ENCODE peak calls at places on chromosome 17, in four cellular contexts. U, J, C and F are unnamed samples.

GRCh38 chr17:13024526-13025263 is 6.9 kb upstream of the ELAC2 start:
- DNase-seq in U (peak; percentile 92), C (peak; percentile 52), J (peak; percentile 65), F (peak; percentile 74)

GRCh38 chr17:47225436-47225858 is 16.3 kb downstream of the MYL4 start:
- DNase-seq in C (peak; percentile 96), J (peak; percentile 91), U (no peak), F (no peak)

GRCh38 chr17:77456951-77457548 is 316.3 kb downstream of the SEC14L1 start:
- DNase-seq in U (no peak), J (no peak), C (no peak), F (no peak)

GRCh38 chr17:72766761-72767356 is 325.6 kb downstream of the SLC39A11 start:
- DNase-seq in J (no peak), U (no peak), C (no peak), F (no peak)

GRCh38 chr17:76265624-76266243 is 586 bp downstream of the UBALD2 start:
- DNase-seq in U (no peak), J (peak; percentile 67), C (peak; percentile 30), F (peak; percentile 55)

GRCh38 chr17:36627101-36627500 is 25.7 kb downstream of the MRM1 start:
- DNase-seq in C (no peak), J (no peak), U (peak; percentile 61), F (no peak)

GRCh38 chr17:56153215-56153614 is at the start of gene ANKFN1:
- DNase-seq in C (no peak), U (no peak), J (no peak), F (no peak)

GRCh38 chr17:80968602-80969029 is 23.0 kb upstream of the CHMP6 start:
- DNase-seq in C (peak; percentile 49), J (no peak), U (no peak), F (no peak)

GRCh38 chr17:59001158-59001814 is 105.4 kb downstream of the TRIM37 start:
- DNase-seq in U (peak; percentile 41), C (peak; percentile 67), J (peak; percentile 71), F (no peak)

GRCh38 chr17:5249615-5250014 is 15.0 kb upstream of the SCIMP start:
- DNase-seq in C (peak; percentile 78), U (peak; percentile 77), J (peak; percentile 86), F (peak; percentile 58)

GRCh38 chr17:4180791-4181190 is 37.8 kb downstream of the CYB5D2 start:
- DNase-seq in J (no peak), C (peak; percentile 12), U (no peak), F (no peak)

GRCh38 chr17:73526851-73527250 is 117.4 kb downstream of the SDK2 start:
- DNase-seq in J (no peak), U (no peak), C (no peak), F (no peak)

GRCh38 chr17:48556534-48557401 is 11.9 kb upstream of the HOXB2 start:
- DNase-seq in U (no peak), C (peak; percentile 57), J (peak; percentile 68), F (no peak)

GRCh38 chr17:44628234-44629188 is 27.8 kb upstream of the MEIOC start:
- DNase-seq in J (peak; percentile 34), U (peak; percentile 95), C (no peak), F (peak; percentile 88)

GRCh38 chr17:21058098-21058893 is 15.5 kb upstream of the USP22 start:
- DNase-seq in J (peak; percentile 65), C (peak; percentile 45), U (peak; percentile 57), F (no peak)

GRCh38 chr17:79946352-79947231 is 89.1 kb downstream of the TBC1D16 start:
- DNase-seq in J (no peak), C (no peak), U (peak; percentile 29), F (no peak)

GRCh38 chr17:41772218-41772585 is 14.3 kb downstream of the JUP start:
- DNase-seq in C (no peak), U (peak; percentile 89), J (no peak), F (no peak)

GRCh38 chr17:63275318-63275967 is 170.7 kb downstream of the CYB561 start:
- DNase-seq in J (peak; percentile 94), U (no peak), C (peak; percentile 99), F (no peak)

GRCh38 chr17:79888811-79889634 is 49.8 kb upstream of the CBX4 start:
- DNase-seq in J (no peak), U (no peak), C (no peak), F (no peak)

GRCh38 chr17:40457369-40457768 is 14.1 kb downstream of the IGFBP4 start:
- DNase-seq in U (no peak), J (no peak), C (no peak), F (no peak)

GRCh38 chr17:40458001-40458791 is 14.9 kb downstream of the IGFBP4 start:
- DNase-seq in C (peak; percentile 84), U (no peak), J (no peak), F (no peak)

GRCh38 chr17:40460585-40460975 is 17.3 kb downstream of the IGFBP4 start:
- DNase-seq in J (no peak), U (no peak), C (no peak), F (no peak)

GRCh38 chr17:40459646-40460584 is 16.7 kb downstream of the IGFBP4 start:
- DNase-seq in U (no peak), C (no peak), J (no peak), F (no peak)

DNA sequence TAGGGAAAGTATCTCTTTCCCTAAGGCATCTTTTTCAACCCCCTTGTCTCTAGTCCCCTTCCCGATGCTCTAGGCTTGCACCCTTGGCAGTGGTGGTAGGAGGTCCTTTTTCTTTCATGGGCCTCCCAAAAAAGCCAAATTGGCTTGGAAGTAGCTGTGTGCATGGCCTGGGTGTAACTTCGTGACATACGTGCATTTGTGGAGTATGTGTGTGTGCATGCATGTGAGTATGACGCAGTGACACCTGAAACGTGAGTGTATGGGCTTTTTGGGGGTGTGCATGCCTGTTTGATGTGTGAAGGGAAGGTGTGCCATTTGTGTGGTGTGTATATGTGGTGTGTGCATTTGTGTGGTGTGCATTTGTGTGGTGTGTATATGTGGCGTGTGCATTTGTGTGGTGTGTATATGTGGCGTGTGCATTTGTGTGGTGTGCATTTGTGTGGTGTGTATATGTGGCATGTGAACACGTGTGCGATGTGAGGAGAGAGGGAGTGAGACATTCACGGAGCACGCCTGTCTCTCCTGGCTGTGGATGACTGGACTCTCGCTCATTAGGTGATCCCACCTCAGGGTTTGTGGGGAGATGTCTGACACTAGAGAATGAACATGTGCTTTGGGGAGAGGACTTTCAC is 15.7 kb downstream of the IGFBP4 start:
- DNase-seq in J (no peak), U (no peak), C (no peak), F (no peak)
- H2BK120ac ChIP-seq in J (no peak overlapping the region), U (no peak overlapping the region), C (peak overlapping the region; percentile 36), F (no peak overlapping the region)

DNA sequence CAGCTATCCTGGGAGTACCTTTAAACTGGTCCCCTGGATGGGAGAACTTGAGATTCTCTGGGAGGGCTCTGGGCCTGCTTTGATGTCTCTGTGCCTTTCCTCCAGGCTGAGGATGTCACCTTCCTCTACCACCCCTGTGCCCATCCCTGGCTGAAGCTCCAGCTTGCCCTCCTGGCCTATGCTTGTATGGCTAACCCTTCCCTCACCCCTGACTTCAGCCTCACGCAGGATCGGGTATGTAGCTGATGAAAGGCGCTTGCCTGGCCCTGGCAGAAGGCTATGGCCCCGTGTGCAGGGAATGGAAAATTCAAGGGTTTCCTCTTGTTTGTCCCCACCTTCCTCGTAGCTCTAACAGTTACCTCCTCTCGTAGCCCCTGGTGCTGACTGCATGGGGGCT is 3.0 kb downstream of the TP53I13 start:
- DNase-seq in U (no peak), J (no peak), C (no peak), F (no peak)
- H3K27ac ChIP-seq in U (no peak overlapping the region), J (no peak overlapping the region), C (no peak overlapping the region), F (no peak overlapping the region)

GRCh38 chr17:37701424-37702020 is 43.3 kb downstream of the HNF1B start:
- DNase-seq in U (peak; percentile 56), C (no peak), J (no peak), F (no peak)
- H2AK5ac ChIP-seq in U (no peak overlapping the region), C (peak overlapping the region; percentile 74), J (no peak overlapping the region), F (no peak overlapping the region)

GRCh38 chr17:82898976-82899514 is 59.2 kb upstream of the ZNF750 start:
- DNase-seq in J (no peak), C (no peak), U (no peak), F (no peak)
- H2BK120ac ChIP-seq in J (no peak overlapping the region), C (no peak overlapping the region), U (no peak overlapping the region), F (no peak overlapping the region)

GRCh38 chr17:33664116-33664840 is 371.2 kb upstream of the ASIC2 start:
- DNase-seq in J (no peak), C (no peak), U (no peak), F (no peak)

GRCh38 chr17:33671493-33671892 is 378.4 kb upstream of the ASIC2 start:
- DNase-seq in C (no peak), J (no peak), U (no peak), F (no peak)

GRCh38 chr17:33668516-33668915 is 375.4 kb upstream of the ASIC2 start:
- DNase-seq in U (no peak), J (no peak), C (no peak), F (no peak)

GRCh38 chr17:33667671-33668070 is 374.6 kb upstream of the ASIC2 start:
- DNase-seq in U (no peak), C (no peak), J (no peak), F (no peak)

DNA sequence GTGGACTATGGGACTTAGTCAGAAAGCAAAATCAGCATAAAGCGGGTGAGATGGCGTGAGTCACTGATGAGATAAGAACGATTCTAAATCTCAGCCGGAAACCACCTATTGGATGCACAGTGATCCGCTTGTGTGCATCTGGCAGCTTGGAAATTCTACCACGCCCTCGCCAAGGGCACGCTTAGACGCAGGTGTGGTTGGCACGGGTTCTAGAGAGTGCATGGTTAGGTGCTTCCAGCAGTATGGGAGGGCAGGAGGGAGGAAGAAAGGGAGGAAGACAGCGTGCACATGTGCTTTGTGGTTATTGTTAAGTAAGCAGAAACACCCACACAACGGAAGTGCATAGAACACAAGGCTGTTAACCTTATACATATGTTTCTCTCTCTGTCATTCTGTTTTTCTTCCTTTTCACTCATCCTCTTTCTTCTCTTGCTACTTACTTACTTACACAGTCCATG is 374.0 kb upstream of the ASIC2 start:
- DNase-seq in J (no peak), U (no peak), C (no peak), F (no peak)
- H3K27ac ChIP-seq in J (no peak overlapping the region), U (no peak overlapping the region), C (no peak overlapping the region), F (no peak overlapping the region)